ENCODE peak calls at places on chromosomes 5 and 9, in seven cellular contexts. H, L, G, M, Z, K and X are unnamed samples.

GRCh38 chr5:122492675-122493074 is 180.6 kb downstream of the SNCAIP start:
- DNase-seq in M (no peak), Z (no peak), G (no peak), H (no peak), K (no peak), L (peak), X (no peak)

GRCh38 chr9:130732131-130732530 is 38.6 kb downstream of the EXOSC2 start:
- DNase-seq in M (peak), Z (no peak), G (peak), H (no peak), K (no peak), L (no peak), X (peak)

GRCh38 chr5:136382791-136383190 is 17.4 kb upstream of the TRPC7 start:
- DNase-seq in L (no peak), K (no peak), M (no peak), G (no peak), H (no peak), Z (no peak), X (no peak)

GRCh38 chr9:122374885-122375420 is 4.1 kb downstream of the PTGS1 start:
- DNase-seq in Z (no peak), G (no peak), L (no peak), M (no peak), K (peak), H (no peak), X (no peak)

GRCh38 chr5:95730730-95731570 is at the start of gene RHOBTB3:
- DNase-seq in Z (no peak), M (peak), H (peak), L (peak), G (peak), K (peak), X (peak)

GRCh38 chr9:128892223-128892892 is 10.4 kb downstream of the LRRC8A start:
- DNase-seq in L (peak), H (no peak), G (no peak), K (peak), M (peak), Z (no peak), X (no peak)

GRCh38 chr5:81482595-81482994 is 88.7 kb upstream of the ACOT12 start:
- DNase-seq in L (no peak), Z (no peak), H (no peak), K (no peak), M (no peak), G (no peak), X (no peak)

GRCh38 chr5:45454114-45454513 is 242.1 kb downstream of the HCN1 start:
- DNase-seq in L (peak), K (no peak), H (no peak), G (no peak), Z (no peak), M (no peak), X (peak)

GRCh38 chr9:98772364-98773155 is 23.8 kb downstream of the ANKS6 start:
- DNase-seq in K (no peak), H (no peak), M (no peak), G (no peak), L (no peak), Z (no peak), X (no peak)

GRCh38 chr5:31137676-31138075 is 55.8 kb upstream of the CDH6 start:
- DNase-seq in H (no peak), Z (no peak), L (no peak), K (no peak), M (no peak), G (no peak), X (no peak)

GRCh38 chr5:58002318-58002717 is 457.6 kb downstream of the PLK2 start:
- DNase-seq in Z (no peak), K (no peak), M (no peak), G (no peak), H (no peak), L (peak), X (no peak)

GRCh38 chr5:24110019-24110615 is 534.7 kb downstream of the CDH10 start:
- DNase-seq in K (no peak), H (no peak), G (peak), L (peak), Z (no peak), M (no peak), X (peak)

GRCh38 chr9:123584202-123585176 is 228.5 kb downstream of the CRB2 start:
- DNase-seq in L (peak), K (no peak), M (no peak), H (no peak), Z (no peak), G (no peak), X (no peak)

GRCh38 chr9:104586496-104587180 is 12.6 kb downstream of the OR13C5 start:
- DNase-seq in H (no peak), G (no peak), Z (no peak), K (peak), M (no peak), L (no peak), X (no peak)

GRCh38 chr5:67014957-67015400 is 181.6 kb downstream of the CD180 start:
- DNase-seq in L (no peak), G (no peak), H (no peak), K (no peak), Z (peak), M (no peak), X (no peak)

GRCh38 chr9:113581865-113582697 is 118.6 kb downstream of the RGS3 start:
- DNase-seq in H (peak), Z (no peak), K (peak), L (peak), M (peak), G (no peak), X (no peak)

GRCh38 chr9:128555180-128555721 is 2.9 kb downstream of the SPTAN1 start:
- DNase-seq in M (no peak), L (peak), H (no peak), Z (no peak), G (peak), K (no peak), X (no peak)

GRCh38 chr5:56480305-56481146 is 247.4 kb upstream of the ANKRD55 start:
- DNase-seq in K (peak), G (peak), L (no peak), Z (no peak), H (no peak), M (no peak), X (no peak)

GRCh38 chr5:73066466-73066865 is 53.9 kb upstream of the TMEM171 start:
- DNase-seq in H (no peak), K (no peak), G (no peak), L (peak), Z (no peak), M (no peak), X (no peak)

GRCh38 chr9:90251311-90251710 is 391.3 kb downstream of the DIRAS2 start:
- DNase-seq in L (no peak), Z (no peak), K (no peak), M (no peak), G (no peak), H (no peak), X (no peak)

GRCh38 chr5:90932052-90932699 is 373.6 kb downstream of the ADGRV1 start:
- DNase-seq in H (peak), L (peak), M (peak), K (peak), G (peak), Z (peak), X (peak)

GRCh38 chr9:119801311-119801710 is 432.1 kb upstream of the BRINP1 start:
- DNase-seq in M (no peak), Z (no peak), K (no peak), G (no peak), L (no peak), H (no peak), X (no peak)